ENCODE peak calls at places on chromosomes 5 and 9, in eight cellular contexts. F is heart left ventricle, W is HS-27A, C is nephron progenitor cell, D is T-helper 2 cell, Z is fibroblast of lung, L is NCI-H345, E is adrenal gland. A is an unnamed sample.

GRCh38 chr5:157955541-157956172 is 96.7 kb upstream of the CLINT1 start:
- DNase-seq in F (no peak), W (no peak), C (no peak), D (no peak), Z (no peak), L (no peak), E (no peak), A (no peak)

GRCh38 chr9:120397453-120397852 is 182.5 kb downstream of the CDK5RAP2 start:
- DNase-seq in F (no peak), W (no peak), C (no peak), D (no peak), Z (no peak), L (no peak), E (no peak), A (no peak)

GRCh38 chr9:131500939-131501541 is 1.7 kb upstream of the POMT1 start:
- DNase-seq in F (no peak), W (no peak), C (no peak), D (peak), Z (peak), L (no peak), E (no peak), A (no peak)

GRCh38 chr5:171268700-171269413 is 40.2 kb upstream of the TLX3 start:
- DNase-seq in F (no peak), W (no peak), C (no peak), D (no peak), Z (no peak), L (no peak), E (no peak), A (no peak)

GRCh38 chr9:121529237-121529987 is 29.8 kb upstream of the GGTA1 start:
- DNase-seq in F (peak), W (peak), C (no peak), D (no peak), Z (peak), L (no peak), E (peak), A (peak)

GRCh38 chr9:107299437-107299836 is 16.4 kb downstream of the RAD23B start:
- DNase-seq in F (no peak), W (no peak), C (no peak), D (no peak), Z (no peak), L (no peak), E (no peak), A (no peak)

GRCh38 chr5:43066231-43066798 is 26.2 kb upstream of the ANXA2R start:
- DNase-seq in F (peak), W (peak), C (peak), D (peak), Z (peak), L (peak), E (peak), A (peak)

GRCh38 chr9:123011878-123012528 is 21.5 kb upstream of the GPR21 start:
- DNase-seq in F (no peak), W (no peak), C (no peak), D (no peak), Z (peak), L (no peak), E (no peak), A (no peak)

GRCh38 chr5:33501260-33501659 is 60.5 kb downstream of the TARS1 start:
- DNase-seq in F (no peak), W (no peak), C (no peak), D (no peak), Z (no peak), L (no peak), E (no peak), A (no peak)

GRCh38 chr9:131421691-131422090 is 27.8 kb downstream of the PRRC2B start:
- DNase-seq in F (no peak), W (no peak), C (no peak), D (no peak), Z (no peak), L (no peak), E (peak), A (no peak)

GRCh38 chr9:130770679-130771442 is 64.2 kb upstream of the ABL1 start:
- DNase-seq in F (no peak), W (peak), C (no peak), D (no peak), Z (peak), L (peak), E (no peak), A (no peak)

A was measured in head of caudate nucleus.